ENCODE peak calls at places on chromosomes 5 and 9, in ten cellular contexts. R is activated T-cell treated with anti-CD3 and anti-CD28 coated beads for 48 hours, V is lung, I is NCI-H524, O is adipocyte, Y is AG04449, P is amygdala, F is KBM-7, E is mucosa of descending colon, T is DND-41. S is an unnamed sample.

GRCh38 chr5:36875789-36876388 is 680 bp upstream of the NIPBL start:
- DNase-seq in R (peak; percentile 70), P (no peak), Y (no peak), F (peak; percentile 86), I (peak; percentile 87), V (peak; percentile 77), O (peak; percentile 95), E (peak; percentile 90), T (peak; percentile 72), S (peak; percentile 86)

GRCh38 chr9:33524431-33524947 is 438 bp downstream of the ANKRD18B start:
- DNase-seq in R (peak; percentile 2), F (peak; percentile 55), E (no peak), O (peak; percentile 49), T (no peak), P (no peak), Y (no peak), V (no peak), I (peak; percentile 48), S (peak; percentile 63)

GRCh38 chr9:134353539-134353938 is 27.3 kb downstream of the RXRA start:
- DNase-seq in I (no peak), R (no peak), P (no peak), T (no peak), O (no peak), V (no peak), Y (no peak), F (no peak), E (no peak), S (no peak)

GRCh38 chr5:83048277-83048676 is 28.9 kb downstream of the TMEM167A start:
- DNase-seq in E (no peak), I (no peak), V (no peak), T (no peak), O (no peak), F (no peak), R (no peak), P (no peak), Y (no peak), S (no peak)

GRCh38 chr9:94800424-94801117 is 74.1 kb downstream of the AOPEP start:
- DNase-seq in T (no peak), E (no peak), V (no peak), I (no peak), Y (no peak), O (peak; percentile 44), F (no peak), R (no peak), P (no peak), S (no peak)

GRCh38 chr5:172909931-172910502 is 49.2 kb upstream of the RPL26L1 start:
- DNase-seq in F (no peak), E (peak; percentile 25), I (no peak), R (no peak), Y (peak; percentile 79), V (no peak), O (peak; percentile 34), T (no peak), P (no peak), S (no peak)

GRCh38 chr9:115524467-115525059 is 406.6 kb upstream of the TNC start:
- DNase-seq in P (no peak), Y (no peak), T (peak; percentile 22), F (peak; percentile 46), I (peak; percentile 89), R (no peak), O (peak; percentile 85), V (no peak), E (no peak), S (peak; percentile 75)

GRCh38 chr5:66807743-66808142 is 211.6 kb downstream of the MAST4 start:
- DNase-seq in P (no peak), F (no peak), T (no peak), I (peak; percentile 63), V (no peak), Y (no peak), E (no peak), R (no peak), O (peak; percentile 74), S (peak; percentile 9)

GRCh38 chr5:144308211-144308610 is 137.5 kb downstream of the KCTD16 start:
- DNase-seq in T (no peak), I (no peak), Y (no peak), R (no peak), F (no peak), V (no peak), P (no peak), E (no peak), O (no peak), S (no peak)

GRCh38 chr9:125061391-125061790 is 81.9 kb downstream of the SCAI start:
- DNase-seq in V (no peak), I (no peak), E (no peak), O (no peak), P (no peak), F (no peak), T (no peak), Y (no peak), R (no peak), S (no peak)

GRCh38 chr5:143001764-143002351 is 231.7 kb downstream of the ARHGAP26 start:
- DNase-seq in T (peak; percentile 61), O (peak; percentile 82), F (peak; percentile 55), V (no peak), R (no peak), E (no peak), I (no peak), Y (no peak), P (no peak), S (peak; percentile 59)

GRCh38 chr5:176188085-176188484 is 50.1 kb upstream of the SIMC1 start:
- DNase-seq in Y (no peak), T (no peak), R (no peak), P (no peak), V (no peak), E (no peak), I (no peak), O (no peak), F (no peak), S (no peak)

GRCh38 chr5:106545325-106545724 is 1125.4 kb downstream of the EFNA5 start:
- DNase-seq in P (no peak), I (no peak), O (no peak), V (no peak), T (no peak), E (no peak), F (no peak), R (no peak), Y (no peak), S (no peak)

GRCh38 chr5:93591323-93591945 is 8.4 kb downstream of the NR2F1 start:
- DNase-seq in V (no peak), F (no peak), O (no peak), Y (no peak), I (no peak), E (no peak), T (no peak), R (no peak), P (no peak), S (no peak)

GRCh38 chr5:23223846-23224245 is 283.6 kb upstream of the PRDM9 start:
- DNase-seq in Y (no peak), P (no peak), V (no peak), R (no peak), T (no peak), E (no peak), O (no peak), F (no peak), I (no peak), S (no peak)

GRCh38 chr5:137470111-137470920 is 28.8 kb downstream of the SPOCK1 start:
- DNase-seq in F (no peak), T (no peak), P (no peak), Y (peak; percentile 94), E (no peak), O (peak; percentile 87), V (no peak), I (no peak), R (no peak), S (no peak)

GRCh38 chr5:173680660-173681242 is 64.3 kb upstream of the BOD1 start:
- DNase-seq in R (no peak), P (no peak), Y (no peak), O (no peak), V (no peak), F (no peak), E (no peak), I (no peak), T (no peak), S (no peak)

GRCh38 chr9:87528969-87529368 is 31.3 kb downstream of the DAPK1 start:
- DNase-seq in R (no peak), E (no peak), Y (no peak), O (no peak), T (no peak), P (no peak), F (peak; percentile 40), V (no peak), I (no peak), S (no peak)

GRCh38 chr9:123399803-123400378 is 43.9 kb downstream of the CRB2 start:
- DNase-seq in P (no peak), Y (no peak), T (peak; percentile 25), I (no peak), V (no peak), E (no peak), R (peak; percentile 16), O (no peak), F (peak; percentile 45), S (peak; percentile 65)

GRCh38 chr5:105688227-105688807 is 1982.4 kb downstream of the EFNA5 start:
- DNase-seq in T (no peak), Y (no peak), I (no peak), E (no peak), O (peak; percentile 20), F (no peak), V (no peak), R (no peak), P (no peak), S (no peak)

GRCh38 chr5:14166437-14166836 is 23.3 kb downstream of the TRIO start:
- DNase-seq in T (no peak), E (no peak), P (no peak), O (no peak), Y (no peak), V (no peak), F (no peak), I (no peak), R (no peak), S (no peak)

GRCh38 chr5:173466227-173466626 is 138.0 kb upstream of the STC2 start:
- DNase-seq in Y (no peak), F (no peak), R (no peak), O (no peak), V (no peak), T (no peak), P (no peak), I (no peak), E (no peak), S (no peak)

GRCh38 chr5:17216974-17217325 is 481 bp upstream of the BASP1 start:
- DNase-seq in F (no peak), O (peak; percentile 90), R (no peak), E (no peak), P (no peak), I (peak; percentile 78), T (no peak), V (peak; percentile 30), Y (no peak), S (no peak)

GRCh38 chr5:167945542-167946384 is 345.7 kb upstream of the WWC1 start:
- DNase-seq in F (no peak), E (no peak), T (no peak), Y (peak; percentile 96), V (no peak), R (no peak), O (peak; percentile 45), I (no peak), P (no peak), S (no peak)

GRCh38 chr5:105754056-105754455 is 1916.7 kb downstream of the EFNA5 start:
- DNase-seq in I (no peak), F (no peak), V (no peak), R (no peak), Y (no peak), P (no peak), T (no peak), E (no peak), O (peak; percentile 46), S (no peak)

GRCh38 chr5:68646142-68646541 is 430.6 kb downstream of the PIK3R1 start:
- DNase-seq in T (no peak), V (no peak), E (no peak), R (no peak), F (no peak), Y (no peak), P (no peak), O (no peak), I (no peak), S (no peak)

GRCh38 chr9:72200452-72200851 is 51.2 kb downstream of the GDA start:
- DNase-seq in P (no peak), O (no peak), Y (no peak), V (no peak), E (no peak), F (no peak), I (no peak), R (no peak), T (no peak), S (no peak)

GRCh38 chr9:121372563-121373400 is 2.7 kb upstream of the STOM start:
- DNase-seq in T (no peak), V (no peak), E (no peak), P (no peak), I (no peak), F (no peak), O (peak; percentile 88), Y (no peak), R (no peak), S (peak; percentile 43)